ENCODE peak calls at places on chromosomes 2 and 18, in eight cellular contexts. F, Z, L, O, X, K, P and B are unnamed samples.
A peak's percentile ranks its signal among the peaks of the same experiment; 100 is the strongest.

GRCh38 chr2:230922951-230923717 is 1.9 kb downstream of the GPR55 start:
- DNase-seq in F (no peak), Z (no peak), L (no peak), O (no peak), X (no peak), K (no peak), P (peak; percentile 70), B (no peak)

GRCh38 chr2:140659293-140659692 is 1471.5 kb downstream of the LRP1B start:
- DNase-seq in F (no peak), Z (no peak), L (no peak), O (no peak), X (no peak), K (no peak), P (no peak), B (no peak)

GRCh38 chr2:194765723-194766122 is 891.3 kb upstream of the SLC39A10 start:
- DNase-seq in F (no peak), Z (peak; percentile 11), L (no peak), O (no peak), X (no peak), K (no peak), P (no peak), B (no peak)

GRCh38 chr18:9539283-9539682 is 64.0 kb downstream of the RALBP1 start:
- DNase-seq in F (peak; percentile 96), Z (no peak), L (peak; percentile 84), O (no peak), X (peak; percentile 51), K (no peak), P (no peak), B (peak; percentile 49)

GRCh38 chr2:12105180-12105579 is 358.7 kb downstream of the LPIN1 start:
- DNase-seq in F (no peak), Z (no peak), L (no peak), O (no peak), X (no peak), K (no peak), P (no peak), B (no peak)

GRCh38 chr2:197348721-197349337 is 38.2 kb upstream of the ANKRD44 start:
- DNase-seq in F (no peak), Z (no peak), L (no peak), O (no peak), X (no peak), K (no peak), P (no peak), B (no peak)

GRCh38 chr2:233418761-233419625 is 64.7 kb downstream of the DGKD start:
- DNase-seq in F (peak; percentile 57), Z (no peak), L (no peak), O (no peak), X (peak; percentile 60), K (peak; percentile 85), P (peak; percentile 84), B (no peak)

GRCh38 chr2:191481305-191482075 is 196.4 kb upstream of the NABP1 start:
- DNase-seq in F (no peak), Z (no peak), L (peak; percentile 24), O (no peak), X (no peak), K (no peak), P (no peak), B (no peak)

GRCh38 chr2:235826791-235827190 is 332.9 kb downstream of the AGAP1 start:
- DNase-seq in F (no peak), Z (no peak), L (no peak), O (no peak), X (no peak), K (no peak), P (no peak), B (no peak)

GRCh38 chr2:120892967-120893667 is 157.4 kb downstream of the GLI2 start:
- DNase-seq in F (peak; percentile 80), Z (no peak), L (peak; percentile 77), O (no peak), X (peak; percentile 58), K (no peak), P (no peak), B (no peak)

GRCh38 chr2:68521037-68521436 is 53.7 kb downstream of the APLF start:
- DNase-seq in F (no peak), Z (no peak), L (no peak), O (no peak), X (no peak), K (no peak), P (no peak), B (no peak)

GRCh38 chr18:5444847-5445246 is 99.0 kb downstream of the EPB41L3 start:
- DNase-seq in F (no peak), Z (no peak), L (no peak), O (no peak), X (no peak), K (peak; percentile 7), P (no peak), B (no peak)

DNA sequence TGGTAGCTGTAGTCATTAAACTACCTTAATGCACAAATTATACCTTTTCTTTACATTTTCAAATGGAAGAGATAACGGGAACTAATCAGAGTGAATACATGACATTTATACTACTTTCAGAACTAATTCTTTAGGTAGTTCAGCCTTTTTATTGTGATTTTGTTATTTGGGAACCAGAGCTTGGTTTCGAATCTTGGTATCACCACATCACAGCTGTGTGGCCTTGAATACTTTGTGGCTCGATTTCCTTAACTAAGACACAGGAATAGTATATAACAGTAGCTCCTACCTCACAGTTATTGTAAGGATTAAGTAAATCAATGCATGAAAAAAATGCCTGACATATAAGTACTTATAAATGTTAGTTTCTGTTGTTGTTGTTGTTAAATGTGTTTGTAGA is 240.0 kb downstream of the WDR7 start:
- DNase-seq in F (no peak), Z (no peak), L (peak; percentile 6), O (no peak), X (no peak), K (no peak), P (no peak), B (no peak)
- H3K4me3 ChIP-seq in F (no peak overlapping the region), Z (no peak overlapping the region), L (peak overlapping the region; percentile 20), O (no peak overlapping the region), X (no peak overlapping the region), K (no peak overlapping the region), P (no peak overlapping the region), B (no peak overlapping the region)

GRCh38 chr18:2570772-2571199 is 519 bp downstream of the METTL4 start:
- DNase-seq in F (peak; percentile 64), Z (peak; percentile 75), L (peak; percentile 85), O (peak; percentile 82), X (peak; percentile 74), K (peak; percentile 78), P (peak; percentile 75), B (no peak)

GRCh38 chr18:2572144-2572682 is 856 bp downstream of the NDC80 start:
- DNase-seq in F (no peak), Z (no peak), L (peak; percentile 31), O (peak; percentile 5), X (no peak), K (peak; percentile 29), P (peak; percentile 29), B (no peak)

GRCh38 chr18:2572892-2573291 is 1.5 kb downstream of the NDC80 start:
- DNase-seq in F (no peak), Z (no peak), L (peak; percentile 47), O (no peak), X (no peak), K (no peak), P (no peak), B (no peak)

GRCh38 chr18:2571200-2572143 is at the start of the genes METTL4 and NDC80:
- DNase-seq in F (peak; percentile 86), Z (peak; percentile 93), L (peak; percentile 95), O (peak; percentile 97), X (peak; percentile 79), K (peak; percentile 94), P (peak; percentile 95), B (peak; percentile 50)

DNA sequence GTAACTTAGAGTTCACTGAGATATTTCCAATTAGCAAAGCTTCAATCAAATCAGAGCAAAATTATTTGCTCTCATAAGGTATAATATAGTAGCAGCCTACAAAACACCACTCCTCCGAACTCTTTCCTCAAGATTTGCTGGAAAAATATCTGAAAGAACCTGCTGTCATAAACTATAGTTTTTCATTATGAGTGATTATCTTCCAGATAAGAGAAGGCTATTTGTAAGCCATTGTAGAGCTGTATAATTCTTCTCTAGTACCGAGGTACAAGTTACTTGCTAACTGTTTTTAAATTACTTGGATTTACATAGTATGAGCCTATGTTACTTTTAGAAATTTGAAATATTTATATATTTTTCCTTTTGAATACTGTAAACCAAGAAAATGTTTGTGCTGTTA is 2.1 kb downstream of the NDC80 start:
- DNase-seq in F (no peak), Z (no peak), L (peak; percentile 20), O (no peak), X (no peak), K (no peak), P (no peak), B (no peak)
- H3K4me3 ChIP-seq in F (no peak overlapping the region), Z (peak overlapping the region; percentile 77), L (peak overlapping the region; percentile 95), O (no peak overlapping the region), X (peak overlapping the region; percentile 87), K (peak overlapping the region; percentile 84), P (peak overlapping the region; percentile 93), B (no peak overlapping the region)

GRCh38 chr2:172108587-172108930 is 5.9 kb upstream of the DLX2 start:
- DNase-seq in F (no peak), Z (peak; percentile 14), L (no peak), O (no peak), X (no peak), K (no peak), P (no peak), B (no peak)

GRCh38 chr2:172106128-172106961 is 3.6 kb upstream of the DLX2 start:
- DNase-seq in F (peak; percentile 43), Z (peak; percentile 79), L (peak; percentile 79), O (peak; percentile 87), X (no peak), K (no peak), P (peak; percentile 46), B (no peak)

GRCh38 chr2:172109256-172109655 is 6.6 kb upstream of the DLX2 start:
- DNase-seq in F (no peak), Z (peak; percentile 57), L (no peak), O (peak; percentile 39), X (no peak), K (no peak), P (no peak), B (no peak)

GRCh38 chr2:172107690-172108586 is 5.2 kb upstream of the DLX2 start:
- DNase-seq in F (no peak), Z (peak; percentile 52), L (peak; percentile 20), O (peak; percentile 37), X (no peak), K (no peak), P (no peak), B (no peak)

DNA sequence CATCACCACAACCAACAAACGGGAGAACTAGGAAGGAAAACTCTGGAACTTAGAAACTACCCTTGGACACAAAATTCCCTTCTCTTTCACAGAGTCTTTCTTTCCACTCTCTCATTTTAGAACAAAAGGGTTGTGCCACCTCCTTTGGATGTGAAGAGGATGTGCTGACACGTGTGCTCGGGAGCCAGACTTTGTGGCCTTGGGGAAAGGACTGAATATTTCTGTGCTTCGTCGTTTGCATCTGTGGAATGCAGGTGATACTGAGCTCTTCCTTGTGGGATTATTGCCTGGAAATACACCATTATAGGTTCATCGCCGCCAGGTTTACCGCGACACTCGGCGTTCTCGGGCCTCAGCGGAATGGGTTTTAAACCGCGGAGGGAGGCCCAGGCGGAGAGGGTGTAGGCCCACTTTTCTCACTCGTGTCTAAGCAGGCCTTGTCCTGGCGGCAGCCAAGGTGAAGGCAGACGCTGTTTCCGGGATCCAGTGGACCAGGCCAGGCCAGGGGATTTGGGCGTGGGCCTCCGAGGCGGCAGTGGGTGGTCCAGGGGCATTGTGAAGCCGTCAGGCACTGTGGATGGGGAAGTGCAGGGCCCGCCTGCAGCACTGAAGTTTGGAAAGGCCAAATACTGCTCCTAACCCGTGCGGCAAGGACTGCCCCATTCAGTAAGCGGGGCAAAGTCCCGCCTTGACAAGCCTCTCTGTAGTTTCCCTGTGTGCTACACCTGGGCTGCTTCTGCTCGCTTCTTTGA is 7.1 kb upstream of the DLX2 start:
- DNase-seq in F (no peak), Z (peak; percentile 56), L (no peak), O (peak; percentile 43), X (no peak), K (no peak), P (no peak), B (no peak)
- H3K4me3 ChIP-seq in F (no peak overlapping the region), Z (peak overlapping the region; percentile 59), L (no peak overlapping the region), O (no peak overlapping the region), X (no peak overlapping the region), K (no peak overlapping the region), P (no peak overlapping the region), B (no peak overlapping the region)

GRCh38 chr2:85886585-85886984 is 2.2 kb downstream of the ST3GAL5 start:
- DNase-seq in F (peak; percentile 99), Z (no peak), L (peak; percentile 99), O (no peak), X (peak; percentile 86), K (no peak), P (no peak), B (peak; percentile 95)
- H3K4me3 ChIP-seq in F (no peak overlapping the region), Z (no peak overlapping the region), L (peak overlapping the region; percentile 85), O (no peak overlapping the region), X (peak overlapping the region; percentile 65), K (no peak overlapping the region), P (no peak overlapping the region), B (no peak overlapping the region)